ENCODE peak calls at places on chromosomes 13 and 19, in eight cellular contexts. One of them, this sample, is unnamed.

GRCh38 chr13:42354246-42355117 is 82.5 kb downstream of the AKAP11 start:
- DNase-seq in activated T-cell treated with anti-CD3 and anti-CD28 coated beads, Interleukin-2, amount 50 U/mL, for 72 hours: peak
- DNase-seq in HT-29: peak
- DNase-seq in A549: no peak
- DNase-seq in aorta: no peak
- DNase-seq in D341Med: no peak
- DNase-seq in iPS-NIHi11: peak
- DNase-seq in cardiac fibroblast: peak
- DNase-seq in this sample: no peak

GRCh38 chr13:28282451-28282850 is 144.1 kb downstream of the PAN3 start:
- DNase-seq in activated T-cell treated with anti-CD3 and anti-CD28 coated beads, Interleukin-2, amount 50 U/mL, for 72 hours: no peak
- DNase-seq in HT-29: no peak
- DNase-seq in A549: no peak
- DNase-seq in aorta: no peak
- DNase-seq in D341Med: no peak
- DNase-seq in iPS-NIHi11: no peak
- DNase-seq in cardiac fibroblast: no peak
- DNase-seq in this sample: no peak

GRCh38 chr13:39210961-39211534 is 172.8 kb downstream of the NHLRC3 start:
- DNase-seq in activated T-cell treated with anti-CD3 and anti-CD28 coated beads, Interleukin-2, amount 50 U/mL, for 72 hours: no peak
- DNase-seq in HT-29: no peak
- DNase-seq in A549: no peak
- DNase-seq in aorta: no peak
- DNase-seq in D341Med: no peak
- DNase-seq in iPS-NIHi11: no peak
- DNase-seq in cardiac fibroblast: peak
- DNase-seq in this sample: no peak

GRCh38 chr13:107373551-107373950 is 805.6 kb upstream of the ARGLU1 start:
- DNase-seq in activated T-cell treated with anti-CD3 and anti-CD28 coated beads, Interleukin-2, amount 50 U/mL, for 72 hours: no peak
- DNase-seq in HT-29: peak
- DNase-seq in A549: no peak
- DNase-seq in aorta: no peak
- DNase-seq in D341Med: peak
- DNase-seq in iPS-NIHi11: peak
- DNase-seq in cardiac fibroblast: peak
- DNase-seq in this sample: no peak

GRCh38 chr13:37382156-37382555 is 216.4 kb downstream of the POSTN start:
- DNase-seq in activated T-cell treated with anti-CD3 and anti-CD28 coated beads, Interleukin-2, amount 50 U/mL, for 72 hours: no peak
- DNase-seq in HT-29: no peak
- DNase-seq in A549: no peak
- DNase-seq in aorta: no peak
- DNase-seq in D341Med: no peak
- DNase-seq in iPS-NIHi11: no peak
- DNase-seq in cardiac fibroblast: no peak
- DNase-seq in this sample: no peak

GRCh38 chr13:27110056-27110746 is 61.4 kb downstream of the USP12 start:
- DNase-seq in activated T-cell treated with anti-CD3 and anti-CD28 coated beads, Interleukin-2, amount 50 U/mL, for 72 hours: no peak
- DNase-seq in HT-29: no peak
- DNase-seq in A549: no peak
- DNase-seq in aorta: no peak
- DNase-seq in D341Med: no peak
- DNase-seq in iPS-NIHi11: no peak
- DNase-seq in cardiac fibroblast: no peak
- DNase-seq in this sample: no peak

GRCh38 chr19:1624458-1624857 is 19.2 kb upstream of the UQCR11 start:
- DNase-seq in activated T-cell treated with anti-CD3 and anti-CD28 coated beads, Interleukin-2, amount 50 U/mL, for 72 hours: peak
- DNase-seq in HT-29: peak
- DNase-seq in A549: peak
- DNase-seq in aorta: no peak
- DNase-seq in D341Med: peak
- DNase-seq in iPS-NIHi11: peak
- DNase-seq in cardiac fibroblast: peak
- DNase-seq in this sample: peak

GRCh38 chr13:23020246-23020843 is 160.4 kb upstream of the SGCG start:
- DNase-seq in activated T-cell treated with anti-CD3 and anti-CD28 coated beads, Interleukin-2, amount 50 U/mL, for 72 hours: peak
- DNase-seq in HT-29: peak
- DNase-seq in A549: peak
- DNase-seq in aorta: no peak
- DNase-seq in D341Med: peak
- DNase-seq in iPS-NIHi11: peak
- DNase-seq in cardiac fibroblast: peak
- DNase-seq in this sample: peak

This sample was measured in islet precursor cell.